ENCODE peak calls at places on chromosomes 3 and 15, in four cellular contexts. W is activated CD4-positive, alpha-beta T cell treated with anti-CD3 and anti-CD28 coated beads, Interleukin-2, amount 50 U/mL, for 4 hours; B is HTR-8/SVneo; V is iris pigment epithelial cell. D is an unnamed sample.

GRCh38 chr15:74988007-74988800 is 7.2 kb upstream of the SCAMP5 start:
- DNase-seq in V (peak; percentile 47), W (peak; percentile 9), B (peak; percentile 53), D (no peak)

GRCh38 chr3:156631323-156631722 is 43.1 kb upstream of the TIPARP start:
- DNase-seq in W (no peak), V (no peak), B (no peak), D (no peak)

GRCh38 chr3:47854267-47854666 is 51.3 kb downstream of the DHX30 start:
- DNase-seq in W (no peak), B (no peak), V (no peak), D (no peak)

GRCh38 chr15:52790166-52790708 is at the start of gene ONECUT1:
- DNase-seq in W (peak; percentile 22), V (no peak), B (peak; percentile 59), D (peak; percentile 75)

GRCh38 chr3:172129868-172130751 is 90.7 kb downstream of the FNDC3B start:
- DNase-seq in B (peak; percentile 87), V (peak; percentile 100), W (peak; percentile 62), D (peak; percentile 82)

GRCh38 chr3:144859057-144859626 is 887.5 kb downstream of the DIPK2A start:
- DNase-seq in W (no peak), V (no peak), B (no peak), D (no peak)

GRCh38 chr15:99347609-99348008 is 96.3 kb downstream of the LRRC28 start:
- DNase-seq in V (no peak), W (no peak), B (no peak), D (no peak)

GRCh38 chr3:124033360-124034015 is 41.6 kb upstream of the ROPN1 start:
- DNase-seq in V (no peak), B (peak; percentile 14), W (no peak), D (peak; percentile 8)

GRCh38 chr3:101252897-101253296 is 67.5 kb downstream of the IMPG2 start:
- DNase-seq in W (no peak), B (no peak), V (no peak), D (no peak)

GRCh38 chr15:101068961-101069734 is 150.0 kb downstream of the LRRK1 start:
- DNase-seq in B (peak; percentile 31), V (peak; percentile 74), W (no peak), D (no peak)

GRCh38 chr15:65630760-65631159 is 9.0 kb downstream of the SLC24A1 start:
- DNase-seq in W (no peak), V (no peak), B (no peak), D (no peak)

GRCh38 chr15:70353606-70354259 is 256.0 kb upstream of the TLE3 start:
- DNase-seq in B (no peak), V (no peak), W (no peak), D (no peak)